ENCODE peak calls at places on chromosomes 6 and 20, in nine cellular contexts. E is B cell, G is AG09319, U is cardiac fibroblast, S is MCF 10A, X is adrenal gland, N is A549, L is lung, O is suprapubic skin. M is an unnamed sample.

GRCh38 chr6:151676460-151676807 is 131.0 kb upstream of the ESR1 start:
- DNase-seq in S (no peak), U (no peak), N (no peak), L (no peak), G (no peak), X (no peak), E (no peak), O (no peak), M (no peak)

GRCh38 chr20:59920944-59921343 is 12.5 kb downstream of the SYCP2 start:
- DNase-seq in S (no peak), O (no peak), G (no peak), U (no peak), L (no peak), X (no peak), N (no peak), E (no peak), M (no peak)

GRCh38 chr6:132843316-132844040 is 29.1 kb downstream of the RPS12 start:
- DNase-seq in O (no peak), U (no peak), S (no peak), G (no peak), X (no peak), E (no peak), N (no peak), L (no peak), M (no peak)

GRCh38 chr20:62732356-62732755 is 23.7 kb downstream of the NTSR1 start:
- DNase-seq in O (no peak), U (no peak), G (no peak), X (no peak), E (no peak), N (no peak), L (no peak), S (no peak), M (no peak)

GRCh38 chr6:127477648-127478047 is 18.5 kb upstream of the KIAA0408 start:
- DNase-seq in X (no peak), U (no peak), G (no peak), O (no peak), E (no peak), N (no peak), S (no peak), L (no peak), M (no peak)

GRCh38 chr20:3911956-3912355 is 22.8 kb downstream of the PANK2 start:
- DNase-seq in S (no peak), E (no peak), O (no peak), U (no peak), N (no peak), G (no peak), X (no peak), L (peak), M (no peak)

GRCh38 chr6:152170702-152171667 is 363.5 kb downstream of the ESR1 start:
- DNase-seq in U (peak), S (no peak), L (no peak), O (no peak), G (no peak), N (no peak), X (peak), E (no peak), M (no peak)

GRCh38 chr6:12490904-12491571 is 200.9 kb downstream of the EDN1 start:
- DNase-seq in L (no peak), E (no peak), S (peak), G (no peak), X (peak), U (peak), N (peak), O (no peak), M (no peak)

GRCh38 chr6:16684896-16685554 is 76.2 kb downstream of the ATXN1 start:
- DNase-seq in N (peak), X (no peak), E (peak), G (no peak), L (no peak), O (no peak), S (peak), U (peak), M (no peak)

GRCh38 chr6:124530926-124531325 is 431.3 kb upstream of the RNF217 start:
- DNase-seq in U (no peak), X (no peak), S (no peak), E (no peak), L (no peak), G (no peak), N (no peak), O (no peak), M (no peak)

GRCh38 chr20:8372819-8373218 is 240.8 kb downstream of the PLCB1 start:
- DNase-seq in G (no peak), N (no peak), U (no peak), S (no peak), O (no peak), E (no peak), X (no peak), L (no peak), M (no peak)

GRCh38 chr20:50213531-50214106 is 23.0 kb downstream of the CEBPB start:
- DNase-seq in E (no peak), L (no peak), O (no peak), N (no peak), S (no peak), U (no peak), X (no peak), G (no peak), M (no peak)

GRCh38 chr20:14055127-14055742 is 59.9 kb downstream of the MACROD2 start:
- DNase-seq in E (peak), X (peak), G (peak), O (no peak), L (no peak), U (peak), N (peak), S (peak), M (no peak)

GRCh38 chr20:47355489-47356219 is 845 bp downstream of the ZMYND8 start:
- DNase-seq in L (no peak), U (no peak), O (no peak), G (no peak), X (no peak), S (peak), E (peak), N (no peak), M (no peak)

GRCh38 chr20:19274412-19275015 is 62.1 kb downstream of the SLC24A3 start:
- DNase-seq in G (no peak), N (no peak), O (no peak), L (peak), E (no peak), U (peak), X (peak), S (no peak), M (no peak)

GRCh38 chr6:166939276-166939816 is 17.0 kb downstream of the RNASET2 start:
- DNase-seq in E (no peak), O (no peak), S (no peak), L (no peak), G (no peak), X (no peak), U (no peak), N (no peak), M (peak)

GRCh38 chr6:80250391-80250997 is 144.0 kb downstream of the BCKDHB start:
- DNase-seq in E (no peak), S (no peak), O (no peak), N (no peak), X (no peak), G (no peak), U (peak), L (no peak), M (no peak)

GRCh38 chr6:170108456-170108855 is 182.4 kb downstream of the DLL1 start:
- DNase-seq in X (no peak), E (no peak), O (peak), N (no peak), S (no peak), G (no peak), L (no peak), U (no peak), M (peak)

GRCh38 chr6:115838763-115839401 is 221.8 kb downstream of the FRK start:
- DNase-seq in G (no peak), N (peak), U (peak), S (peak), L (no peak), X (peak), E (no peak), O (no peak), M (no peak)

GRCh38 chr20:4153251-4153650 is 137.9 kb upstream of the RNF24 start:
- DNase-seq in N (no peak), S (peak), G (no peak), X (no peak), E (no peak), U (no peak), O (no peak), L (no peak), M (no peak)

GRCh38 chr6:22754111-22754510 is 184.7 kb downstream of the HDGFL1 start:
- DNase-seq in E (no peak), S (no peak), U (peak), O (no peak), X (no peak), G (no peak), N (no peak), L (no peak), M (no peak)

GRCh38 chr6:33720998-33721397 is 9.5 kb upstream of the UQCC2 start:
- DNase-seq in N (no peak), S (no peak), X (no peak), E (no peak), O (no peak), U (no peak), G (no peak), L (no peak), M (no peak)

GRCh38 chr6:84514089-84514971 is 250.1 kb downstream of the TBX18 start:
- DNase-seq in E (no peak), O (no peak), U (no peak), N (no peak), X (no peak), S (no peak), L (no peak), G (no peak), M (no peak)

GRCh38 chr20:40636486-40636885 is 52.5 kb downstream of the MAFB start:
- DNase-seq in S (no peak), N (no peak), G (no peak), U (no peak), L (no peak), E (no peak), X (no peak), O (peak), M (peak)

GRCh38 chr20:9349256-9349655 is 165.1 kb upstream of the LAMP5 start:
- DNase-seq in U (no peak), N (no peak), E (no peak), O (no peak), X (no peak), G (no peak), L (no peak), S (no peak), M (no peak)

GRCh38 chr20:13322621-13323020 is 101.5 kb downstream of the ISM1 start:
- DNase-seq in U (no peak), G (no peak), X (no peak), N (no peak), E (no peak), L (no peak), O (no peak), S (no peak), M (no peak)

GRCh38 chr20:49228676-49229075 is 9.5 kb downstream of the DDX27 start:
- DNase-seq in N (no peak), U (no peak), S (no peak), E (no peak), L (no peak), G (no peak), O (no peak), X (no peak), M (no peak)

GRCh38 chr6:43128926-43129325 is 42.1 kb upstream of the SRF start:
- DNase-seq in U (no peak), X (no peak), E (no peak), L (no peak), O (no peak), S (no peak), G (no peak), N (no peak), M (no peak)

GRCh38 chr20:47256665-47257236 is 99.7 kb downstream of the ZMYND8 start:
- DNase-seq in L (no peak), E (no peak), S (no peak), O (no peak), X (no peak), G (no peak), N (no peak), U (peak), M (no peak)

GRCh38 chr20:40511478-40511877 is 177.6 kb downstream of the MAFB start:
- DNase-seq in G (peak), U (peak), X (no peak), O (peak), N (no peak), L (no peak), E (no peak), S (peak), M (no peak)

GRCh38 chr6:125749864-125750691 is 646 bp downstream of the HEY2 start:
- DNase-seq in E (peak), G (no peak), N (no peak), X (no peak), S (no peak), O (no peak), L (no peak), U (no peak), M (no peak)

GRCh38 chr6:70103798-70104197 is 199.1 kb downstream of the COL9A1 start:
- DNase-seq in G (no peak), N (peak), E (peak), L (no peak), X (no peak), O (no peak), S (peak), U (no peak), M (no peak)

GRCh38 chr6:169188051-169188863 is 65.4 kb downstream of the THBS2 start:
- DNase-seq in X (no peak), N (no peak), S (peak), E (no peak), G (no peak), L (no peak), U (peak), O (no peak), M (no peak)

GRCh38 chr6:46411798-46412197 is 79.5 kb downstream of the RCAN2 start:
- DNase-seq in L (no peak), X (no peak), S (no peak), N (no peak), U (no peak), E (no peak), G (no peak), O (no peak), M (no peak)

GRCh38 chr6:129860901-129861665 is at the start of gene TMEM244:
- DNase-seq in E (peak), U (peak), X (no peak), O (no peak), S (no peak), G (peak), L (no peak), N (no peak), M (no peak)

GRCh38 chr6:93418448-93419303 is 683 bp downstream of the EPHA7 start:
- DNase-seq in U (peak), N (peak), O (no peak), X (no peak), E (peak), S (no peak), L (peak), G (no peak), M (peak)

GRCh38 chr6:33247977-33248642 is 23.6 kb downstream of the VPS52 start:
- DNase-seq in S (peak), O (peak), X (peak), E (peak), N (peak), U (peak), G (peak), L (peak), M (peak)

GRCh38 chr20:7516631-7517051 is 423.6 kb downstream of the HAO1 start:
- DNase-seq in U (no peak), X (no peak), E (no peak), L (no peak), G (peak), S (no peak), O (no peak), N (no peak), M (no peak)

GRCh38 chr20:16477632-16478031 is 95.6 kb downstream of the KIF16B start:
- DNase-seq in U (no peak), S (no peak), G (no peak), O (no peak), X (no peak), L (no peak), N (no peak), E (no peak), M (no peak)

GRCh38 chr6:128725271-128726233 is 157.4 kb upstream of the LAMA2 start:
- DNase-seq in E (peak), S (peak), U (peak), N (peak), G (no peak), X (no peak), O (no peak), L (no peak), M (no peak)
- TF ChIP-seq CTCF in E (peak), S (peak), U (peak), N (peak), G (peak), X (peak), O (peak), L (no peak), M (peak)

DNA sequence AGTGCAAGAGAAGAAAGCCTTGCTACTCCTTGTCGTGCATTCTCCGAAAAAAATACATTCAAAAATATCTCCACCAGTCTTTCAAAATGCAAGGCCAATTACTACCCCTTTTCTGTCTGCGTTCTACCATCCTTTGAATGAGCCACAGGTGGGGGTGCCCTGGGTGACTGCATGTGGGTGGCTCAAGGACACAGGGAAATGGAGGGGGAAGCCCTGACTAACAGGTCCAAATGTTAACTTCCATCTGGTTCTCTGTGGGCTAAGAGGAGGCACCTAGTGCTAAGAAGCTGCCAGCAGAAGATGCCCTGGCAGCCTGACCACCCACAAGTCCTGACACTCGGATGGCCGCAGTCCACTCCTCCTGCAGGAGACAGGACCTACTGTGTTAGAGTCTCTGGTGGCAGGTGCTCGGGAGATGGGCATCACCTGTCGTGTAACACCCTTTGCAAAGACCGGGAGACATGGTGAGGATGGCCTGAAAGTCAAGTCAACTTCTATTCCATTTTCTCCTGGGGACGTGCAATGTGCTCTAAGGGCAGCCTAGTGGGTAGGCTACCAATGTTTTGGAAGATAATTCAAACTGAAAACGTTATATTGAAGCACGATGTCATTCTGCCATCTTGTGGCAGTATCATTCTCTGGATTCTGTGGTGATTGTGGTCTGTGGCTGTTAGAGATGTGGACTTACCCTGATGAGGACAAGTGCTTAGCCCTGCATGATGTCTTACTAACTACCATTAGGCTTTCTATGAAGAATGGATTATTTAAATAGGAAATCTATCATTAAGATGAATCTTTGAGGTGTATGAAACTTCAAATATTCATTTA is 27.4 kb upstream of the IGF2R start:
- DNase-seq in E (peak), U (peak), O (no peak), X (peak), G (no peak), L (no peak), N (peak), S (peak), M (no peak)
- TF ChIP-seq CTCF in E (peak), U (peak), O (peak), X (peak), G (peak), L (peak), N (peak), S (peak), M (peak)

GRCh38 chr6:122775975-122776374 is 3.5 kb upstream of the FABP7 start:
- DNase-seq in X (no peak), L (no peak), G (no peak), S (no peak), O (no peak), U (no peak), E (no peak), N (no peak), M (no peak)

GRCh38 chr6:122778334-122778733 is 1.2 kb upstream of the FABP7 start:
- DNase-seq in X (no peak), O (no peak), U (no peak), G (no peak), S (no peak), E (no peak), L (no peak), N (no peak), M (no peak)

GRCh38 chr6:122770835-122771601 is 8.5 kb upstream of the FABP7 start:
- DNase-seq in O (no peak), L (no peak), G (no peak), N (no peak), E (no peak), S (peak), U (no peak), X (no peak), M (no peak)

GRCh38 chr6:122772724-122773123 is 6.8 kb upstream of the FABP7 start:
- DNase-seq in O (no peak), X (no peak), E (no peak), L (no peak), U (no peak), G (no peak), S (no peak), N (no peak), M (no peak)
- TF ChIP-seq CTCF in O (no peak), X (no peak), E (no peak), L (no peak), U (no peak), G (no peak), S (no peak), N (no peak), M (no peak)

GRCh38 chr6:37021356-37022129 is 16.1 kb downstream of the FGD2 start:
- DNase-seq in G (no peak), N (peak), U (peak), S (peak), E (no peak), X (no peak), L (no peak), O (no peak), M (no peak)
- TF ChIP-seq CTCF in G (peak), N (peak), U (peak), S (peak), E (no peak), X (peak), L (peak), O (no peak), M (peak)

GRCh38 chr20:52001999-52002666 is 189.4 kb downstream of the ZFP64 start:
- DNase-seq in N (peak), X (no peak), G (no peak), S (no peak), L (no peak), O (no peak), E (no peak), U (peak), M (no peak)
- TF ChIP-seq CTCF in N (no peak), X (no peak), G (no peak), S (no peak), L (no peak), O (no peak), E (no peak), U (peak), M (peak)

GRCh38 chr6:90179190-90180169 is 117.2 kb downstream of the BACH2 start:
- DNase-seq in E (peak), S (peak), N (no peak), L (no peak), G (no peak), O (no peak), X (no peak), U (peak), M (no peak)
- TF ChIP-seq CTCF in E (peak), S (peak), N (peak), L (no peak), G (peak), O (no peak), X (peak), U (peak), M (peak)

DNA sequence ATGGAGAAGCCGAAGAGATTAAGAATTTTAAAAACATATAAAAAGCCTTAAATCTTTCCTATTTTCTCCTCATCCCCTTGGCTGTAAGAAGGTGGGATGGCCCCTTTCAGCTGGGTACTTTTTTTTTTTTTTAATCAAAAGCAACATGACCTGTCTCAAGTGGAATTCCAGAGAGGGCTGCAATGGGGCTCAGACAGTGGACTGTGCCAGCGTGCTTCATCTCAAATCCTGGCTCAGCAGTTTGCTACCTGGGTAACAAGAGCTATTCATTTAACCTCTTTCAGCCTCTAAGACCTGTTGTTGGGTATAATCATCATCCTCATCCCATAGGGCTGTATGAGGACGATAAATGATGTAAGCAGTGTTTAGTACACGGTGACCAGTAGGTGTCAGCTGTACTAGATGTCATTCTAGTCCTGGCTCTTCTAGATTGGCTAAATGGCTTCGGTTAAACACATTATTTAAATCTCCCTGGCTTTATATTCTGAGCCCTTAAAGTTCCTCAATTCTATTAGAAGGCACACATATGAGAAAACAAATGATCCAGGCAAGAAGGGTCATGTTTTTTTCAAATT is 6.9 kb upstream of the PPP1R3G start:
- DNase-seq in L (no peak), G (no peak), N (peak), E (no peak), S (peak), U (peak), O (no peak), X (no peak), M (no peak)
- TF ChIP-seq CTCF in L (no peak), G (no peak), N (no peak), E (no peak), S (no peak), U (peak), O (no peak), X (no peak), M (no peak)

DNA sequence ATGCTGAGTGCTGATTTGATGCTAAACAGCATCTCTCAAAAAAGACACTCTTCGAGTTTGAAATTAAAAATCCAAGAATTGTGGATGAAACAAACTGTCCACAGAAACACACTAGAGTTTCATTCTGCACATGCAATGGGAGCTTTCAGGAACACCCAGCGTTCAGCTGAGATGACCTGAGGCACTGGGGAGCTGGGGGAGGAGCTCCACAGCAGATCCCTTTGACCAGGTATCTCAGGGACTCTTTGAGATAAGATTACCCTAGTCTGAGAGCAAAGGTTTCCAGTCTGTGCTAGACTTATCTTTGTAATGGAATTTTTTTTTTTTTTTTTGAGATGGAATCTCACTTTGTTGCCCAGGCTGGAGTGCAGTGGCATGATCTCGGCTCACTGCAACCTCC is 70.8 kb upstream of the AGPAT4 start:
- DNase-seq in O (no peak), E (no peak), N (no peak), L (no peak), S (no peak), X (no peak), G (no peak), U (no peak), M (no peak)
- TF ChIP-seq CTCF in O (no peak), E (no peak), N (no peak), L (no peak), S (no peak), X (no peak), G (no peak), U (no peak), M (no peak)

M was measured in type B pancreatic cell.